ENCODE peak calls at places on chromosomes 13 and 19, in nine cellular contexts. One of them, this sample, is unnamed.
A peak's percentile ranks its signal among the peaks of the same experiment; 100 is the strongest.

GRCh38 chr13:100630564-100630963 is 42.0 kb upstream of the GGACT start:
- DNase-seq in A549: no peak
- DNase-seq in sigmoid colon: no peak
- DNase-seq in uterus: no peak
- DNase-seq in K562: no peak
- DNase-seq in GM12891: no peak
- DNase-seq in lower leg skin: no peak
- DNase-seq in breast epithelium: no peak
- DNase-seq in erythroblast: no peak
- DNase-seq in this sample: no peak

GRCh38 chr13:106570354-106570822 is 2.5 kb upstream of the ARGLU1 start:
- DNase-seq in A549: peak; percentile 91
- DNase-seq in sigmoid colon: peak; percentile 67
- DNase-seq in uterus: peak; percentile 73
- DNase-seq in K562: peak; percentile 55
- DNase-seq in GM12891: no peak
- DNase-seq in lower leg skin: peak; percentile 83
- DNase-seq in breast epithelium: peak; percentile 62
- DNase-seq in erythroblast: peak; percentile 74
- DNase-seq in this sample: peak; percentile 86

GRCh38 chr19:56301886-56302620 is 12.6 kb downstream of the ZSCAN5A start:
- DNase-seq in A549: no peak
- DNase-seq in sigmoid colon: no peak
- DNase-seq in uterus: no peak
- DNase-seq in K562: no peak
- DNase-seq in GM12891: no peak
- DNase-seq in lower leg skin: no peak
- DNase-seq in breast epithelium: no peak
- DNase-seq in erythroblast: no peak
- DNase-seq in this sample: no peak

GRCh38 chr19:35742121-35742724 is at the start of gene IGFLR1:
- DNase-seq in A549: no peak
- DNase-seq in sigmoid colon: no peak
- DNase-seq in uterus: no peak
- DNase-seq in K562: no peak
- DNase-seq in GM12891: peak; percentile 49
- DNase-seq in lower leg skin: peak; percentile 47
- DNase-seq in breast epithelium: no peak
- DNase-seq in erythroblast: no peak
- DNase-seq in this sample: no peak

GRCh38 chr13:113933901-113934300 is 40.0 kb downstream of the C13orf46 start:
- DNase-seq in A549: no peak
- DNase-seq in sigmoid colon: peak; percentile 50
- DNase-seq in uterus: peak; percentile 3
- DNase-seq in K562: no peak
- DNase-seq in GM12891: no peak
- DNase-seq in lower leg skin: no peak
- DNase-seq in breast epithelium: no peak
- DNase-seq in erythroblast: no peak
- DNase-seq in this sample: no peak

GRCh38 chr13:105672911-105673310 is 862.6 kb downstream of the EFNB2 start:
- DNase-seq in A549: no peak
- DNase-seq in sigmoid colon: no peak
- DNase-seq in uterus: no peak
- DNase-seq in K562: no peak
- DNase-seq in GM12891: no peak
- DNase-seq in lower leg skin: no peak
- DNase-seq in breast epithelium: no peak
- DNase-seq in erythroblast: no peak
- DNase-seq in this sample: no peak

GRCh38 chr13:90645582-90645981 is 701.9 kb upstream of the MIR17HG start:
- DNase-seq in A549: no peak
- DNase-seq in sigmoid colon: no peak
- DNase-seq in uterus: no peak
- DNase-seq in K562: no peak
- DNase-seq in GM12891: no peak
- DNase-seq in lower leg skin: no peak
- DNase-seq in breast epithelium: no peak
- DNase-seq in erythroblast: no peak
- DNase-seq in this sample: no peak

GRCh38 chr19:3360494-3361383 is 5.6 kb upstream of the NFIC start:
- DNase-seq in A549: no peak
- DNase-seq in sigmoid colon: peak; percentile 94
- DNase-seq in uterus: no peak
- DNase-seq in K562: peak; percentile 68
- DNase-seq in GM12891: peak; percentile 79
- DNase-seq in lower leg skin: peak; percentile 73
- DNase-seq in breast epithelium: no peak
- DNase-seq in erythroblast: peak; percentile 74
- DNase-seq in this sample: peak; percentile 69

GRCh38 chr13:23963184-23963931 is 66.1 kb upstream of the C1QTNF9B start:
- DNase-seq in A549: no peak
- DNase-seq in sigmoid colon: no peak
- DNase-seq in uterus: no peak
- DNase-seq in K562: no peak
- DNase-seq in GM12891: no peak
- DNase-seq in lower leg skin: no peak
- DNase-seq in breast epithelium: no peak
- DNase-seq in erythroblast: no peak
- DNase-seq in this sample: no peak

DNA sequence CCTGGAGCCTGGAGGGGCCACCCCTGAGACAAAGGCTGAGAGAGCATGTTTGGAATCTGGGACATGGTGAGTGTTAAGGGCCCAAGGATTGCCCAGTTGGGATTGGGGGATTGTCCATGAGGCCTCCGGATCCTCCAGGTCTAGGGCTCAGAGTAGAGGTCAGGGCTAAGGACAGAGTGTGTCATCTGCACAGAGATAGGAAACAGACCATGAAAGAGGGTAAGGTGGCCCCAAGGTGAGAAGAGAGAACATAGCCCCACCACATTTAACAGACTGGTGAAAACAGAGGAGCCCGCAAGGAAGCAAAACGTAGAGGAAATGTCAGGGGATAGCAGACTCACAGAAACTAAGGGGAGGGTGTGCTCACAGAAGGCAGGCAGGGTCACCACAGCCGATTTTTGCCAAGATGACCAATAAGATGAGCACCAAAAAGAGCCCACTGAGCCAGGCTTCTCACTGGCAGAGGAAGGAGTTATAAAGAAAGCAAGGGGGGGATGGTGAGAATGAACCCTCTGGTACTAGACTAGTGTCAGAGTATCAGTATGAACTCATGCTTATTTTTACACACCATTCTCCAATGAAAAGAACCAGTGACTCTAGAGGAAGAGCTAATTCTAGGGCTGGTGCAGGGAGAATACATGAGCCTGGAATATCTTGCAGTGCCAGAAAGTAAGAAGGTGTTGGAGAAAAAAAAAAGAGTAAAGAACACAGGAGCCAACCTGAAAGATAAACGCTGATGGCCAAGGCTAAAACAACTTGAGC is 17.5 kb downstream of the DYRK1B start:
- DNase-seq in A549: no peak
- DNase-seq in sigmoid colon: no peak
- DNase-seq in uterus: no peak
- DNase-seq in K562: no peak
- DNase-seq in GM12891: no peak
- DNase-seq in lower leg skin: no peak
- DNase-seq in breast epithelium: no peak
- DNase-seq in erythroblast: no peak
- DNase-seq in this sample: no peak
- TF ChIP-seq POLR2A in A549: no peak
- TF ChIP-seq POLR2A in sigmoid colon: no peak
- TF ChIP-seq POLR2A in uterus: no peak
- TF ChIP-seq POLR2A in K562: no peak
- TF ChIP-seq POLR2A in GM12891: no peak
- TF ChIP-seq POLR2A in lower leg skin: no peak
- TF ChIP-seq POLR2A in breast epithelium: no peak
- TF ChIP-seq POLR2A in erythroblast: no peak
- TF ChIP-seq POLR2A in this sample: no peak

GRCh38 chr13:28494861-28495585 is at the start of gene FLT1:
- DNase-seq in A549: no peak
- DNase-seq in sigmoid colon: no peak
- DNase-seq in uterus: peak; percentile 26
- DNase-seq in K562: peak; percentile 12
- DNase-seq in GM12891: peak; percentile 25
- DNase-seq in lower leg skin: no peak
- DNase-seq in breast epithelium: no peak
- DNase-seq in erythroblast: no peak
- DNase-seq in this sample: peak; percentile 27
- TF ChIP-seq POLR2A in A549: no peak
- TF ChIP-seq POLR2A in sigmoid colon: no peak
- TF ChIP-seq POLR2A in uterus: peak; percentile 59
- TF ChIP-seq POLR2A in K562: no peak
- TF ChIP-seq POLR2A in GM12891: no peak
- TF ChIP-seq POLR2A in lower leg skin: no peak
- TF ChIP-seq POLR2A in breast epithelium: no peak
- TF ChIP-seq POLR2A in erythroblast: no peak
- TF ChIP-seq POLR2A in this sample: peak; percentile 54

GRCh38 chr19:46748325-46749109 is 2.3 kb upstream of the STRN4 start:
- DNase-seq in A549: peak; percentile 82
- DNase-seq in sigmoid colon: no peak
- DNase-seq in uterus: no peak
- DNase-seq in K562: peak; percentile 53
- DNase-seq in GM12891: no peak
- DNase-seq in lower leg skin: no peak
- DNase-seq in breast epithelium: no peak
- DNase-seq in erythroblast: peak; percentile 79
- DNase-seq in this sample: peak; percentile 68

GRCh38 chr19:46745030-46745429 is 827 bp upstream of the FKRP start:
- DNase-seq in A549: no peak
- DNase-seq in sigmoid colon: no peak
- DNase-seq in uterus: no peak
- DNase-seq in K562: no peak
- DNase-seq in GM12891: no peak
- DNase-seq in lower leg skin: no peak
- DNase-seq in breast epithelium: no peak
- DNase-seq in erythroblast: no peak
- DNase-seq in this sample: no peak

GRCh38 chr19:46745521-46746280 is at the start of gene FKRP:
- DNase-seq in A549: no peak
- DNase-seq in sigmoid colon: no peak
- DNase-seq in uterus: peak; percentile 48
- DNase-seq in K562: peak; percentile 86
- DNase-seq in GM12891: peak; percentile 66
- DNase-seq in lower leg skin: no peak
- DNase-seq in breast epithelium: no peak
- DNase-seq in erythroblast: peak; percentile 50
- DNase-seq in this sample: peak; percentile 35

GRCh38 chr19:46744005-46744691 is 1.7 kb upstream of the FKRP start:
- DNase-seq in A549: no peak
- DNase-seq in sigmoid colon: no peak
- DNase-seq in uterus: no peak
- DNase-seq in K562: no peak
- DNase-seq in GM12891: no peak
- DNase-seq in lower leg skin: no peak
- DNase-seq in breast epithelium: no peak
- DNase-seq in erythroblast: no peak
- DNase-seq in this sample: no peak

DNA sequence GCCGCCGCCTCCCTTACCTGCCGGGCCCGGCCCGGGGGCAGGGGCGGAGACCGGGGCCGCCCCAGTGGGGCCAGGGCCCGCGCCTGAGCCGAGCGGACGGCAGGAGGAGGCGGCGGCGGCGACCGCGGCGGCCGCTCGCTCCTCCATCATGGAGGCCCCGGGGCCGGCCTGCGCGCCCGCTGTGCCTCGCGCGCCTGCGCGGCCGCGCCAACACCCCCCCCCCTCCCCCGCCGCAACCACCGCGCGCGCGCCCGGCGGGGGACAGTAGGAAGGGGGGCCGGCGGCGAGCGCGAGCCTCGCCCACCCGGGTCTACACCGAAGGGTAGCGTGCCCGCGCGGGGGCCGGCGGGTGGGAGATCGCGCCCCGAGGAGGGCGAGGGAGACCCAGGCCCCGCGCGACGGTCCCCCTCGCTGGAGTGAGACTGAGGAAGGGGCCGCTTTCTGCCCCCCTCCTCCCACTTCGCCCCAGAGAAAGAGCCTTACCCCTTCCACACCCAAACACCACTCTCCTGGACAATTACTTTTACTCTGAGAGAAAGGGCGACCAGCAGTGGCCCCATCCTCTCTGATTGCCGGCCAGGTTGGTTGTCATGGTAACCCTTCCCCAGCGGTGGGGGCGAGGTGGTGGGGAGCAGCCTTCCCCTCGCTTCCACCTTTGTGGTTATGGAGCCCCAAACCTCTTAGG is at the start of gene STRN4:
- DNase-seq in A549: no peak
- DNase-seq in sigmoid colon: no peak
- DNase-seq in uterus: peak; percentile 57
- DNase-seq in K562: peak; percentile 90
- DNase-seq in GM12891: peak; percentile 92
- DNase-seq in lower leg skin: no peak
- DNase-seq in breast epithelium: no peak
- DNase-seq in erythroblast: peak; percentile 75
- DNase-seq in this sample: peak; percentile 43
- TF ChIP-seq POLR2A in A549: peak; percentile 51
- TF ChIP-seq POLR2A in sigmoid colon: no peak
- TF ChIP-seq POLR2A in uterus: peak; percentile 77
- TF ChIP-seq POLR2A in K562: no peak
- TF ChIP-seq POLR2A in GM12891: no peak
- TF ChIP-seq POLR2A in lower leg skin: no peak
- TF ChIP-seq POLR2A in breast epithelium: no peak
- TF ChIP-seq POLR2A in erythroblast: no peak
- TF ChIP-seq POLR2A in this sample: no peak

DNA sequence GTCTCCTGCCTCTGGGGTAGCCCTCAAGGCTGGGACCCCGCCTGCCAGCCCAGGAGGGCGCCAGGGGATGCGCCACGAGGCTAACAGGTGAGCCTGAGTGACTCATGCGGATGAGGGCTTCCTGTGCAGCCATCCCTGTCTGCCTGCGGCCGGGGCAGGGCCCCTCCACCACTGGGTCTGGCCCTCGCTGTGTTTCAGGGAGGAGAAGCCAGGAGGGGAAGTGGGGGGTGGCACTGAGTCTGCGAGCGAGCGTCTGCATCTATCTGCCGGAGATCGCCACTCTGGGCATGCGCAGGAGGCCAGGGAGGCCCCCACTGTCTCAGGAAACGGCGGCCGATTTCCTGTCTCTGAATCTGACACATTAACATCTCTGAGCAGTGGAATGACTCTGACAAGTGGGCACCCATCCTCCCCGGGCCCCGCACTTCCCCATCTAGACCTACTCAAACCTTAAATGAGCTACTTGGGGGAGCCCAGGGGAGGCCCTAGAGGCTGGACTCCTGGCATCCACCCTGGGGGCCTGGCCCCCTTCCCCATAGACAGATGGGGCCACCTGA is 19.7 kb downstream of the RFX1 start:
- DNase-seq in A549: no peak
- DNase-seq in sigmoid colon: peak; percentile 93
- DNase-seq in uterus: peak; percentile 74
- DNase-seq in K562: no peak
- DNase-seq in GM12891: peak; percentile 100
- DNase-seq in lower leg skin: peak; percentile 86
- DNase-seq in breast epithelium: no peak
- DNase-seq in erythroblast: peak; percentile 61
- DNase-seq in this sample: peak; percentile 48
- TF ChIP-seq POLR2A in A549: no peak
- TF ChIP-seq POLR2A in sigmoid colon: no peak
- TF ChIP-seq POLR2A in uterus: no peak
- TF ChIP-seq POLR2A in K562: no peak
- TF ChIP-seq POLR2A in GM12891: peak; percentile 20
- TF ChIP-seq POLR2A in lower leg skin: no peak
- TF ChIP-seq POLR2A in breast epithelium: no peak
- TF ChIP-seq POLR2A in erythroblast: no peak
- TF ChIP-seq POLR2A in this sample: no peak

GRCh38 chr13:45119990-45120864 is at the start of gene GTF2F2:
- DNase-seq in A549: peak; percentile 83
- DNase-seq in sigmoid colon: peak; percentile 96
- DNase-seq in uterus: peak; percentile 90
- DNase-seq in K562: peak; percentile 86
- DNase-seq in GM12891: peak; percentile 68
- DNase-seq in lower leg skin: peak; percentile 89
- DNase-seq in breast epithelium: peak; percentile 85
- DNase-seq in erythroblast: peak; percentile 90
- DNase-seq in this sample: peak; percentile 90
- TF ChIP-seq POLR2A in A549: peak; percentile 68
- TF ChIP-seq POLR2A in sigmoid colon: peak; percentile 21
- TF ChIP-seq POLR2A in uterus: peak; percentile 46
- TF ChIP-seq POLR2A in K562: peak; percentile 86
- TF ChIP-seq POLR2A in GM12891: peak; percentile 37
- TF ChIP-seq POLR2A in lower leg skin: no peak
- TF ChIP-seq POLR2A in breast epithelium: peak; percentile 20
- TF ChIP-seq POLR2A in erythroblast: peak; percentile 86
- TF ChIP-seq POLR2A in this sample: peak; percentile 62

This sample was measured in body of pancreas.